ENCODE peak calls at places on chromosomes 16 and 17, in five cellular contexts. V is NT2/D1; F is stimulated activated CD8-positive, alpha-beta memory T cell treated with anti-CD3 and anti-CD28 coated beads, Interleukin-7, amount 100 ng/mL, for 1 hour; L is stimulated activated CD4-positive, alpha-beta T cell treated with anti-CD3 and anti-CD28 coated beads, TNF-alpha, amount 100 ng/mL, for 1 hour; N is activated T-cell treated with anti-CD3 and anti-CD28 coated beads for 4 hours. B is an unnamed sample.

GRCh38 chr17:5043524-5043923 is 8.3 kb upstream of the SLC52A1 start:
- DNase-seq in N (no peak), V (no peak), F (no peak), L (no peak), B (no peak)

GRCh38 chr17:43026610-43027009 is 1.6 kb downstream of the RND2 start:
- DNase-seq in V (no peak), N (no peak), L (no peak), F (no peak), B (no peak)

GRCh38 chr16:56113223-56113622 is 78.1 kb upstream of the GNAO1 start:
- DNase-seq in L (no peak), N (no peak), F (no peak), V (no peak), B (no peak)

GRCh38 chr16:25108054-25108453 is 3.5 kb upstream of the LCMT1 start:
- DNase-seq in L (no peak), F (no peak), N (peak; percentile 22), V (no peak), B (no peak)

GRCh38 chr17:10036511-10037061 is 131.5 kb upstream of the RCVRN start:
- DNase-seq in N (no peak), V (no peak), F (no peak), L (no peak), B (peak; percentile 90)

GRCh38 chr17:1122681-1123396 is 56.9 kb downstream of the ABR start:
- DNase-seq in F (peak; percentile 81), N (peak; percentile 87), L (peak; percentile 64), V (no peak), B (peak; percentile 94)

GRCh38 chr17:49482144-49482817 is 12.8 kb upstream of the NGFR start:
- DNase-seq in N (no peak), L (no peak), F (no peak), V (no peak), B (no peak)

GRCh38 chr16:13553453-13553985 is 366.4 kb upstream of the ERCC4 start:
- DNase-seq in N (no peak), F (no peak), V (no peak), L (no peak), B (no peak)

GRCh38 chr16:70790815-70791214 is 10.1 kb downstream of the VAC14 start:
- DNase-seq in L (no peak), V (no peak), N (no peak), F (no peak), B (no peak)

GRCh38 chr17:76700627-76701470 is 9.9 kb downstream of the MXRA7 start:
- DNase-seq in V (no peak), N (no peak), L (no peak), F (no peak), B (peak; percentile 88)

B was measured in posterior vena cava.